ENCODE peak calls at places on chromosomes 4 and X, in five cellular contexts. S is esophagus muscularis mucosa, G is stomach, C is tibial nerve, H is upper lobe of left lung. Q is an unnamed sample.

GRCh38 chr4:187504974-187505797 is 490.4 kb upstream of the ZFP42 start:
- DNase-seq in S (no peak), G (no peak), C (no peak), H (no peak), Q (no peak)

GRCh38 chrX:30275498-30275897 is 28.6 kb downstream of the MAGEB1 start:
- DNase-seq in S (no peak), G (no peak), C (no peak), H (no peak), Q (no peak)

GRCh38 chr4:38105475-38105874 is 145.3 kb downstream of the PTTG2 start:
- DNase-seq in S (no peak), G (no peak), C (no peak), H (no peak), Q (no peak)

GRCh38 chr4:110620352-110621327 is 2.2 kb downstream of the PITX2 start:
- DNase-seq in S (no peak), G (no peak), C (no peak), H (no peak), Q (no peak)

GRCh38 chr4:74244049-74244448 is 64.2 kb upstream of the EPGN start:
- DNase-seq in S (no peak), G (no peak), C (no peak), H (no peak), Q (no peak)

GRCh38 chrX:35562395-35562794 is 235.7 kb upstream of the MAGEB16 start:
- DNase-seq in S (no peak), G (no peak), C (no peak), H (no peak), Q (no peak)

GRCh38 chrX:6526564-6526963 is 8.4 kb downstream of the VCX3A start:
- DNase-seq in S (no peak), G (no peak), C (no peak), H (no peak), Q (no peak)

GRCh38 chr4:128220286-128221235 is 67.1 kb downstream of the PGRMC2 start:
- DNase-seq in S (no peak), G (no peak), C (no peak), H (no peak), Q (no peak)

GRCh38 chr4:113049421-113050355 is at the start of gene ANK2:
- DNase-seq in S (no peak), G (no peak), C (no peak), H (no peak), Q (no peak)

GRCh38 chr4:158810487-158811215 is 41.8 kb downstream of the FNIP2 start:
- DNase-seq in S (peak), G (peak), C (no peak), H (peak), Q (peak)

GRCh38 chr4:71553605-71554004 is 214.8 kb downstream of the SLC4A4 start:
- DNase-seq in S (no peak), G (no peak), C (no peak), H (no peak), Q (no peak)

GRCh38 chr4:48930654-48931053 is 24.1 kb upstream of the OCIAD2 start:
- DNase-seq in S (no peak), G (no peak), C (no peak), H (no peak), Q (no peak)

GRCh38 chr4:11216520-11216919 is 212.2 kb downstream of the HS3ST1 start:
- DNase-seq in S (no peak), G (no peak), C (no peak), H (no peak), Q (no peak)

GRCh38 chr4:130808492-130808891 is 1712.5 kb downstream of the C4orf33 start:
- DNase-seq in S (no peak), G (no peak), C (no peak), H (no peak), Q (no peak)

GRCh38 chrX:45622042-45622423 is 421.4 kb upstream of the DIPK2B start:
- DNase-seq in S (no peak), G (no peak), C (no peak), H (no peak), Q (no peak)

GRCh38 chrX:41634284-41634683 is 54.5 kb upstream of the GPR34 start:
- DNase-seq in S (no peak), G (no peak), C (no peak), H (no peak), Q (no peak)

GRCh38 chrX:42948723-42949122 is 170.8 kb upstream of the PPP1R2C start:
- DNase-seq in S (no peak), G (no peak), C (no peak), H (no peak), Q (no peak)

GRCh38 chr4:159283697-159284492 is 181.0 kb downstream of the RAPGEF2 start:
- DNase-seq in S (no peak), G (no peak), C (no peak), H (no peak), Q (no peak)

GRCh38 chrX:40108084-40108958 is 10.6 kb upstream of the BCOR start:
- DNase-seq in S (no peak), G (peak), C (no peak), H (no peak), Q (peak)

GRCh38 chr4:134278675-134279074 is 77.1 kb upstream of the PABPC4L start:
- DNase-seq in S (no peak), G (no peak), C (no peak), H (no peak), Q (no peak)

GRCh38 chr4:169184236-169184635 is 86.5 kb downstream of the SH3RF1 start:
- DNase-seq in S (no peak), G (no peak), C (no peak), H (no peak), Q (no peak)

GRCh38 chr4:184745747-184746531 is 12.0 kb upstream of the CENPU start:
- DNase-seq in S (no peak), G (peak), C (peak), H (peak), Q (peak)
- TF ChIP-seq CTCF in S (peak), G (peak), C (peak), H (peak), Q (peak)

GRCh38 chrX:1212532-1212931 is at the start of gene CRLF2:
- DNase-seq in S (no peak), G (no peak), C (no peak), H (no peak), Q (no peak)
- TF ChIP-seq EP300 in S (no peak), G (no peak), C (no peak), H (no peak), Q (no peak)

GRCh38 chr4:61924131-61924530 is 724.0 kb downstream of the ADGRL3 start:
- DNase-seq in S (no peak), G (no peak), C (no peak), H (no peak), Q (no peak)
- TF ChIP-seq CTCF in S (no peak), G (no peak), C (no peak), H (no peak), Q (no peak)

GRCh38 chr4:47337893-47338292 is 125.6 kb downstream of the COMMD8 start:
- DNase-seq in S (no peak), G (no peak), C (no peak), H (no peak), Q (no peak)
- TF ChIP-seq EP300 in S (no peak), G (no peak), C (no peak), H (no peak), Q (no peak)

DNA sequence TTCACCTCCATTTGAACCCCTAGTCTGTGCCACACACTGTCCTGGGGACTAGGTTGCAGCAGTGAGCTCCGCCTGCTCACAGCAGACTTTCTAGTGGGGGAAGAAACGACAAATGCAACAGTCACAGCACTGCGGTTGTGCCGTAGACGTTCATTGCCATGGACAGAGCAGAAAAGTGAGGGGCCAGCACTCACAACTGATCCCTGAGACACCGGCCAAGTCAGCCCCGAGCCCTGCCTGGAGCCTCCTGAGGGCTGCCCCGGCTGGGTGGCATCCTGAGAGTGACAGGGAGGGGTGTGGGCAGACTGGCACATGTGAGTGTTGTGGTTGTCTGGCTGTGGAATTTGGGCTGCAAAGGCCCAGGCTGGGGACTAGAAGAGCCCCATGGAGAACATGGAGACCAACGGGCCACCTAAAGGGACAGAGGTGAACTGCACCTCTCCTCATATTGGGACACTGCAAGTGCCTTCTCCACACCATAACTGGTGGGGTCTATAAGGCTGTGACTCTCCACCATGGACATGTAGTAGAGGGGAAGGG is 4.6 kb downstream of the DUSP9 start:
- DNase-seq in S (no peak), G (no peak), C (no peak), H (no peak), Q (no peak)
- TF ChIP-seq CTCF in S (no peak), G (no peak), C (no peak), H (peak), Q (no peak)

DNA sequence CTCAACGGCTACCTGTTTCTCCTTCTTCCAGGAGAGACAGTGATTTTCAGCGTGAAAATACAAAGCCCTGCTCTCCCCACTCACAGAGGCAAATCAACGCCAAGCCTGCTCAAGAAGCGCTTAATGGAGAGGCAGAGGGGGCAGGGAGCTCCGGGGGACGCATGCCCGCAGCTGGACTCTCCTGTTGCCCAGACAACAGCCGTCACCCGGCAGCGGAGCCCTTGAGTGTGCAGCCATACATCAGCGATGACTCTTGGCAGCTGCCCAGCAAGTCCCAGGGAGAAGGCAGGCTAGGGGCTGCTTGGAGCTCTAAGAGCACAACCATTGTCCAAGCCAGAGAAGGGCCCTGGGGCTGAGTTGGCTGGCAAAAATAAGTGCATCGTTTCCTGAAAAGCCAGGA is 71.0 kb upstream of the AFAP1 start:
- DNase-seq in S (no peak), G (peak), C (no peak), H (peak), Q (peak)
- TF ChIP-seq EP300 in S (no peak), G (no peak), C (no peak), H (no peak), Q (no peak)

DNA sequence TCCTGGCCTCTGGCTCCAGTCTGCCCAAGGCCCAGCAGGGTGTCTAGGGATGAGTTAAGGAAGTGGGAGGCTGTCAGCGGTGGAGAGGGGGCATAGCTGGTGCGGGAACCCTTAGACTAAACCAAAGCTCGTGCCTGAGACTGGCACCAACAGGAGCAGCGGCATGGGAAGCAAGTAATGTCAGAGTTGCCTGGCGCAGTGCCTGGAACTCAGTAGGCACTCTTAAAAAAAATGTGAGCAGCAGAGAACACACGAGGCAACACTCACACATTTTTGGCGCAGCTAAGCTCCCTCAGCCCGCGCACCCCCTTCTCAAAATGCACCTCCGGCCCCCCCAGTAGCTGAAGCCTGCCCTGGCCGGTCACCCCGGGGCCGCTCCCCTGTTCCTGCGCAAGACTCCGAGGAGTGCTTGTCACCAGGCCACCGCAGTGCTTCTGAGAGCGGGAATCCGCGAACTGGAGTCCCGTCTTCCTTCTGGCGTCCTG is 583 bp downstream of the GABRE start:
- DNase-seq in S (no peak), G (no peak), C (no peak), H (peak), Q (no peak)
- TF ChIP-seq CTCF in S (no peak), G (no peak), C (no peak), H (no peak), Q (no peak)

DNA sequence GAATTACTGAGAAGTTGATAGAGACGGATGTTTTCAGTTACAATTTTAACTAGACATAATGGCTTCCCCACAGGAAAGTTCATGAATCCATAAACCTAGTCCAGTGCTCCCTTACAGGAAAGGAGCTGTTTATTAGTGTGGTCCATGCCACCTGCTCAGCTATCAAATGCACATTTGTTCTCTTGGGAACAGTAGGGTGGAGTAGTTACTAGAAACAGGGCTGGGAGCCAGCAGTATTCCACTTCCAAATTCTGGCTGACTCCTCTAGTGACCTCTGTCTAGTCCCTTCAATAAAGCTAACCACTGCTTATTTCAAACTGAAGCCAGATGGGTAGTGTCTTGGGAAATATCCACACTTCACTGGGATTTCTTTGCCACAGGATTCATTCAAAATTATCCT is 88.4 kb upstream of the TLL1 start:
- DNase-seq in S (no peak), G (no peak), C (no peak), H (peak), Q (no peak)
- TF ChIP-seq EP300 in S (no peak), G (no peak), C (peak), H (no peak), Q (no peak)

DNA sequence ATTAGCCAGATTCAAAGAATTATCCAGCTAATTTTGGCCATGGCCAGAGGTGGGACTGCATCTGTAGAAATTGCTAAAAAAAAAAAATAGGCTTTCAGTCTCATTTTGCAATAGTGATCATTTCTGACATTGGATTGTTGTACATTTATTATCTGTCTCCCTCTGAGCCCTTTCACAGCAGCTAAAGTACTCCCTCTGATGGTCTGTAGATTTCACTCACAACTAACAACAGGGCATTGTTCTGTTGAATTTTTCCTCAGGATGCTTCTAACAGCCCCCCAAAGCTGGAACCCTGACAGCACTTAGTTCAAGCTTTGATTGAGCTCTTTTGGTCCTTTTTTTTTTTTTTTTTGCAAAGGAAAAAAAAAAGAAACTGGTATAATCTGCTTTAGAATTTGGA is 406.6 kb downstream of the SMARCA1 start:
- DNase-seq in S (no peak), G (no peak), C (no peak), H (no peak), Q (no peak)
- TF ChIP-seq CTCF in S (no peak), G (no peak), C (no peak), H (no peak), Q (no peak)

Q was measured in ovary.